ENCODE peak calls at places on chromosomes 3 and 15, in nine cellular contexts. O is H9; X is body of pancreas; W is ovary; D is heart left ventricle; L is CD8-positive, alpha-beta memory T cell; Y is HCT116; F is mucosa of descending colon; A is fibroblast of lung. J is an unnamed sample.
A peak's percentile ranks its signal among the peaks of the same experiment; 100 is the strongest.

GRCh38 chr15:61122624-61123375 is 106.3 kb downstream of the RORA start:
- DNase-seq in O (no peak), X (no peak), W (no peak), D (no peak), L (no peak), Y (no peak), F (no peak), A (no peak), J (no peak)

GRCh38 chr3:39205131-39205530 is 12.7 kb upstream of the XIRP1 start:
- DNase-seq in O (no peak), X (no peak), W (no peak), D (no peak), L (no peak), Y (no peak), F (no peak), A (no peak), J (no peak)

GRCh38 chr3:146780251-146780650 is 175.1 kb upstream of the PLSCR5 start:
- DNase-seq in O (no peak), X (no peak), W (no peak), D (no peak), L (no peak), Y (no peak), F (no peak), A (no peak), J (no peak)

GRCh38 chr15:68700395-68701123 is 120.1 kb downstream of the ANP32A start:
- DNase-seq in O (peak; percentile 59), X (no peak), W (peak; percentile 77), D (peak; percentile 77), L (no peak), Y (no peak), F (no peak), A (peak; percentile 66), J (no peak)

GRCh38 chr15:83356516-83357399 is 72.3 kb upstream of the BNC1 start:
- DNase-seq in O (no peak), X (no peak), W (no peak), D (no peak), L (no peak), Y (no peak), F (no peak), A (no peak), J (no peak)

GRCh38 chr15:92082217-92082843 is 228.8 kb downstream of the SLCO3A1 start:
- DNase-seq in O (peak; percentile 74), X (peak; percentile 50), W (peak; percentile 62), D (peak; percentile 74), L (peak; percentile 10), Y (peak; percentile 55), F (peak; percentile 66), A (peak; percentile 80), J (no peak)

GRCh38 chr15:63514533-63514943 is 10.1 kb downstream of the USP3 start:
- DNase-seq in O (no peak), X (peak; percentile 62), W (no peak), D (no peak), L (no peak), Y (no peak), F (no peak), A (peak; percentile 96), J (no peak)

GRCh38 chr3:108590443-108590842 is 921 bp downstream of the DZIP3 start:
- DNase-seq in O (no peak), X (no peak), W (no peak), D (no peak), L (peak; percentile 44), Y (no peak), F (no peak), A (no peak), J (no peak)

GRCh38 chr3:132445812-132446211 is 28.5 kb downstream of the DNAJC13 start:
- DNase-seq in O (no peak), X (no peak), W (no peak), D (no peak), L (no peak), Y (no peak), F (no peak), A (peak; percentile 75), J (no peak)

GRCh38 chr3:155387571-155387970 is 94.1 kb upstream of the STRIT1 start:
- DNase-seq in O (no peak), X (no peak), W (no peak), D (no peak), L (no peak), Y (no peak), F (no peak), A (no peak), J (no peak)

GRCh38 chr3:46664971-46665762 is 28.3 kb downstream of the ALS2CL start:
- DNase-seq in O (peak; percentile 21), X (no peak), W (peak; percentile 4), D (peak; percentile 39), L (no peak), Y (no peak), F (no peak), A (no peak), J (no peak)

GRCh38 chr3:111572061-111572460 is 23.1 kb downstream of the ZBED2 start:
- DNase-seq in O (no peak), X (no peak), W (no peak), D (no peak), L (no peak), Y (no peak), F (no peak), A (no peak), J (no peak)

GRCh38 chr15:53831907-53832793 is 72.7 kb upstream of the WDR72 start:
- DNase-seq in O (no peak), X (no peak), W (no peak), D (no peak), L (no peak), Y (no peak), F (no peak), A (no peak), J (no peak)

GRCh38 chr3:76990606-76991005 is 49.3 kb upstream of the ROBO2 start:
- DNase-seq in O (no peak), X (no peak), W (no peak), D (no peak), L (no peak), Y (no peak), F (no peak), A (no peak), J (no peak)

DNA sequence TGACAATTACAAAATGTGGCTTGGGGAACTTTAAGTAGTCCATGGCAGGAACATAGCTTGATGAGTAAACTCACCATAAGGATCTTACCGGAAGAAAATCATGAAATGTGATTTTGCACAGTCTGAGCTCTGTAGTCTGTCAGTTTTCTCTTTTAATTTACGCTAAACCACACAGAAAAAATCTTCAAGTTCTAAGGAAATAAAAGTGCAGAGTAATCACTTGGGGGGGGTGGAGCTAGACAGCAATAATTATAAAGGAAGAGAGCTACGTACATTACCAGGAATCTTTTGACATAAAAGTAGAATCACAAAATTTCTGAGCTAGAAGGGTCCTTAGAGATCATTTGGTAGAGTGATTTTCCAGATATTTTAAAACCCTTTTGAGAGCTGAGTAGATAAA is 9.2 kb downstream of the TBC1D5 start:
- DNase-seq in O (no peak), X (no peak), W (no peak), D (no peak), L (no peak), Y (no peak), F (no peak), A (no peak), J (no peak)
- H3K9me3 ChIP-seq in O (no peaks in the 10 kb centered on the region), X (no peaks in the 10 kb centered on the region), W (no peaks in the 10 kb centered on the region), D (peaks cover 5% of the 10 kb centered on the region), L (no peaks in the 10 kb centered on the region), Y (no peaks in the 10 kb centered on the region), F (no peaks in the 10 kb centered on the region), A (no peaks in the 10 kb centered on the region), J (no peaks in the 10 kb centered on the region)

DNA sequence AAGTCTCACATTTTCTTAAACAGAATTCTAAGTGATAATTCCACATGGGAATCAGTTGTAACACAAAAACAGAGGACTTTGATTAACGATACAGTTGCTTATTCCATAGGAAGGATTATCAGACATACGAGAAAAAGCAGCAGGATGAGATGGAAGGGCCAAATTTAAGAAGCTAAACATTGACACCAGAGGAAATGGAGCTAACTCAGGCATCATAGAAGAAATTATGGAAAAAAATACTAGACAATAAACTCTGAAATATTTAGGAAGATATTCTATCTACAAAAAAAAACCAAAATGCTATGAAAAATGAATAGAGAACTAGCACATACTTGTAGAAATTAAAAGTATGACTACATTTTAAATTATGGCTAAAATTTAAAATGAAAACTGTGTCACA is 776.1 kb downstream of the ROBO1 start:
- DNase-seq in O (no peak), X (no peak), W (no peak), D (no peak), L (no peak), Y (no peak), F (no peak), A (no peak), J (no peak)
- H3K9me3 ChIP-seq in O (no peaks in the 10 kb centered on the region), X (no peaks in the 10 kb centered on the region), W (no peaks in the 10 kb centered on the region), D (peaks cover 26% of the 10 kb centered on the region), L (no peaks in the 10 kb centered on the region), Y (peaks cover 12% of the 10 kb centered on the region), F (no peaks in the 10 kb centered on the region), A (no peaks in the 10 kb centered on the region), J (no peaks in the 10 kb centered on the region)

GRCh38 chr3:121269389-121269788 is 276.4 kb downstream of the POLQ start:
- DNase-seq in O (no peak), X (no peak), W (no peak), D (no peak), L (no peak), Y (no peak), F (no peak), A (no peak), J (no peak)

DNA sequence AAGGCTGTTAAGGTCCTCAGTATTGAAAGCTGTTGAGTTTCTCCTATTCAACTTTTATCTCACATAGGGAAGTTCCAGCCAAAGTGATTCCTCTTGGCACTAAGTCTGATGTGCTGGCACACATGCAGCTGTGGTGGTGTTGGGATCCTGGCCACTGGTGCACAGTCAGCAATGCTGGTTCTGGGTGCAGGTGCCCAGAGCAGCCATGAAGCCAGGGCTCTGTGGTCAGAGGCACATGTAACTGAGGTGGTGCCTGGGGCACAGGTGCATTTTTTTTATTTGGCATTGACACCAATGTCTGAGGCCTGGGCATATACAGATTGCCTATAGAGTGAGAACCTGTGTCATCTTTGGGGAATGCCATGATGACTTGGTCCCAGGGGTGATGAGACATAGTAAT is 271.4 kb downstream of the POLQ start:
- DNase-seq in O (no peak), X (no peak), W (no peak), D (no peak), L (no peak), Y (no peak), F (no peak), A (no peak), J (no peak)
- H3K9me3 ChIP-seq in O (no peaks in the 10 kb centered on the region), X (no peaks in the 10 kb centered on the region), W (peaks cover 3% of the 10 kb centered on the region), D (peaks cover 57% of the 10 kb centered on the region), L (no peaks in the 10 kb centered on the region), Y (no peaks in the 10 kb centered on the region), F (peaks cover 6% of the 10 kb centered on the region), A (no peaks in the 10 kb centered on the region), J (peaks cover 2% of the 10 kb centered on the region)

GRCh38 chr3:6425289-6425820 is 435.6 kb upstream of the GRM7 start:
- DNase-seq in O (no peak), X (no peak), W (no peak), D (no peak), L (no peak), Y (no peak), F (no peak), A (no peak), J (no peak)

GRCh38 chr3:6416049-6416661 is 444.8 kb upstream of the GRM7 start:
- DNase-seq in O (no peak), X (no peak), W (no peak), D (no peak), L (no peak), Y (no peak), F (no peak), A (no peak), J (no peak)

GRCh38 chr3:6417174-6417573 is 443.7 kb upstream of the GRM7 start:
- DNase-seq in O (no peak), X (no peak), W (no peak), D (no peak), L (no peak), Y (no peak), F (no peak), A (no peak), J (no peak)

GRCh38 chr3:6418492-6418891 is 442.4 kb upstream of the GRM7 start:
- DNase-seq in O (no peak), X (no peak), W (no peak), D (no peak), L (no peak), Y (no peak), F (no peak), A (no peak), J (no peak)

GRCh38 chr3:6421666-6422065 is 439.2 kb upstream of the GRM7 start:
- DNase-seq in O (no peak), X (no peak), W (no peak), D (no peak), L (no peak), Y (no peak), F (no peak), A (no peak), J (no peak)
- H3K9me3 ChIP-seq in O (no peaks in the 10 kb centered on the region), X (no peaks in the 10 kb centered on the region), W (no peaks in the 10 kb centered on the region), D (peaks cover 19% of the 10 kb centered on the region), L (no peaks in the 10 kb centered on the region), Y (no peaks in the 10 kb centered on the region), F (peaks cover 14% of the 10 kb centered on the region), A (no peaks in the 10 kb centered on the region), J (no peaks in the 10 kb centered on the region)